ENCODE peak calls at places on chromosomes 12 and 14, in ten cellular contexts. Z is psoas muscle; H is natural killer cell treated with Interleukin-12 subunit alpha and Interleukin-12 subunit beta and Interleukin-15 and Interleukin-18, amount 100 ng/mL, for 72 hours; N is pancreas; Q is anterior cingulate cortex; R is epithelial cell of prostate; P is BE2C; L is non-pigmented ciliary epithelial cell; S is ELR; A is AML-193. X is an unnamed sample.

GRCh38 chr12:72369560-72369959 is 97.4 kb downstream of the TRHDE start:
- DNase-seq in Z (no peak), H (no peak), N (no peak), Q (no peak), R (no peak), P (no peak), L (no peak), S (no peak), A (no peak), X (no peak)

GRCh38 chr12:22882559-22882958 is 257.6 kb downstream of the ETNK1 start:
- DNase-seq in Z (no peak), H (no peak), N (no peak), Q (no peak), R (no peak), P (no peak), L (no peak), S (no peak), A (no peak), X (no peak)

GRCh38 chr12:76739896-76740295 is 24.0 kb upstream of the ZDHHC17 start:
- DNase-seq in Z (no peak), H (no peak), N (no peak), Q (no peak), R (no peak), P (no peak), L (no peak), S (no peak), A (no peak), X (no peak)

GRCh38 chr12:119902084-119902509 is 25.0 kb upstream of the CIT start:
- DNase-seq in Z (peak; percentile 34), H (peak; percentile 74), N (peak; percentile 47), Q (peak; percentile 9), R (peak; percentile 41), P (peak; percentile 71), L (peak; percentile 51), S (peak; percentile 84), A (peak; percentile 82), X (no peak)

GRCh38 chr12:28795306-28795705 is 353.8 kb upstream of the FAR2 start:
- DNase-seq in Z (no peak), H (no peak), N (no peak), Q (no peak), R (no peak), P (no peak), L (no peak), S (no peak), A (no peak), X (no peak)

GRCh38 chr12:73892181-73892580 is 645.5 kb upstream of the ATXN7L3B start:
- DNase-seq in Z (no peak), H (no peak), N (no peak), Q (no peak), R (no peak), P (no peak), L (peak; percentile 13), S (no peak), A (no peak), X (no peak)

GRCh38 chr12:53803194-53803593 is 51.4 kb upstream of the CISTR start:
- DNase-seq in Z (no peak), H (no peak), N (no peak), Q (no peak), R (no peak), P (no peak), L (no peak), S (no peak), A (no peak), X (no peak)

GRCh38 chr14:104284107-104284592 is 145.8 kb downstream of the KIF26A start:
- DNase-seq in Z (peak; percentile 4), H (peak; percentile 51), N (no peak), Q (no peak), R (no peak), P (peak; percentile 32), L (no peak), S (no peak), A (no peak), X (no peak)

GRCh38 chr14:75231320-75231719 is 47.3 kb upstream of the FOS start:
- DNase-seq in Z (no peak), H (no peak), N (no peak), Q (no peak), R (no peak), P (no peak), L (no peak), S (no peak), A (no peak), X (no peak)

GRCh38 chr12:46907791-46908190 is 82.0 kb upstream of the SLC38A4 start:
- DNase-seq in Z (no peak), H (no peak), N (no peak), Q (no peak), R (no peak), P (no peak), L (no peak), S (no peak), A (no peak), X (no peak)

GRCh38 chr12:139585-139984 is 73.0 kb downstream of the IQSEC3 start:
- DNase-seq in Z (no peak), H (no peak), N (no peak), Q (no peak), R (no peak), P (no peak), L (no peak), S (no peak), A (no peak), X (no peak)

GRCh38 chr12:32034045-32034444 is 72.6 kb upstream of the BICD1 start:
- DNase-seq in Z (no peak), H (no peak), N (no peak), Q (no peak), R (no peak), P (no peak), L (no peak), S (no peak), A (no peak), X (no peak)

GRCh38 chr14:72742682-72743195 is 151.2 kb downstream of the DPF3 start:
- DNase-seq in Z (no peak), H (no peak), N (no peak), Q (no peak), R (no peak), P (no peak), L (no peak), S (no peak), A (no peak), X (no peak)

GRCh38 chr12:102426599-102427541 is 53.5 kb downstream of the IGF1 start:
- DNase-seq in Z (no peak), H (no peak), N (no peak), Q (no peak), R (no peak), P (no peak), L (no peak), S (peak; percentile 6), A (no peak), X (no peak)

GRCh38 chr12:71504471-71504852 is 64.9 kb downstream of the LGR5 start:
- DNase-seq in Z (no peak), H (no peak), N (no peak), Q (no peak), R (no peak), P (no peak), L (no peak), S (no peak), A (no peak), X (no peak)

GRCh38 chr12:60201891-60202290 is 606.1 kb downstream of the SLC16A7 start:
- DNase-seq in Z (no peak), H (no peak), N (no peak), Q (no peak), R (no peak), P (no peak), L (no peak), S (no peak), A (no peak), X (no peak)

GRCh38 chr14:79834856-79835255 is 376.4 kb downstream of the DIO2 start:
- DNase-seq in Z (no peak), H (no peak), N (no peak), Q (no peak), R (no peak), P (no peak), L (no peak), S (no peak), A (no peak), X (no peak)

GRCh38 chr12:46835785-46836184 is 10.0 kb upstream of the SLC38A4 start:
- DNase-seq in Z (no peak), H (no peak), N (no peak), Q (no peak), R (no peak), P (no peak), L (no peak), S (no peak), A (no peak), X (no peak)

GRCh38 chr14:37936971-37937370 is 270.7 kb upstream of the SSTR1 start:
- DNase-seq in Z (no peak), H (no peak), N (no peak), Q (no peak), R (no peak), P (no peak), L (no peak), S (no peak), A (no peak), X (no peak)

GRCh38 chr12:68040450-68041075 is 51.3 kb downstream of the IFNG-AS1 start:
- DNase-seq in Z (peak; percentile 47), H (peak; percentile 82), N (peak; percentile 67), Q (no peak), R (peak; percentile 29), P (peak; percentile 60), L (peak; percentile 54), S (peak; percentile 77), A (peak; percentile 60), X (peak; percentile 57)

GRCh38 chr12:62977419-62977818 is 42.5 kb upstream of the PPM1H start:
- DNase-seq in Z (no peak), H (no peak), N (no peak), Q (no peak), R (no peak), P (no peak), L (no peak), S (peak; percentile 63), A (no peak), X (no peak)

GRCh38 chr14:21419528-21419927 is 35.7 kb upstream of the SUPT16H start:
- DNase-seq in Z (no peak), H (no peak), N (no peak), Q (no peak), R (no peak), P (no peak), L (no peak), S (no peak), A (no peak), X (no peak)

GRCh38 chr12:47930634-47931033 is 25.8 kb upstream of the VDR start:
- DNase-seq in Z (no peak), H (no peak), N (no peak), Q (no peak), R (no peak), P (no peak), L (no peak), S (no peak), A (no peak), X (no peak)

GRCh38 chr12:106954462-106955376 is 988 bp upstream of the TMEM263 start:
- DNase-seq in Z (peak; percentile 39), H (no peak), N (peak; percentile 46), Q (peak; percentile 50), R (no peak), P (peak; percentile 36), L (no peak), S (peak; percentile 56), A (no peak), X (peak; percentile 52)

GRCh38 chr12:15856097-15856982 is 25.8 kb upstream of the STRAP start:
- DNase-seq in Z (no peak), H (no peak), N (peak; percentile 61), Q (no peak), R (peak; percentile 14), P (peak; percentile 36), L (peak; percentile 37), S (peak; percentile 77), A (peak; percentile 43), X (peak; percentile 62)

GRCh38 chr14:24694680-24695079 is 60.7 kb upstream of the GZMB start:
- DNase-seq in Z (no peak), H (peak; percentile 71), N (no peak), Q (no peak), R (no peak), P (no peak), L (no peak), S (no peak), A (no peak), X (no peak)